ENCODE peak calls at places on chromosome 1, in five cellular contexts. One of them, this sample, is unnamed.

GRCh38 chr1:65281846-65282245 is 27.5 kb upstream of the DNAJC6 start:
- DNase-seq in colonic mucosa: no peak
- DNase-seq in HCT116: no peak
- DNase-seq in progenitor cell of endocrine pancreas: no peak
- DNase-seq in GM06990: no peak
- DNase-seq in this sample: no peak

GRCh38 chr1:88655685-88656299 is 28.3 kb upstream of the PKN2 start:
- DNase-seq in colonic mucosa: no peak
- DNase-seq in progenitor cell of endocrine pancreas: no peak
- DNase-seq in GM06990: peak; percentile 5
- DNase-seq in HCT116: peak; percentile 19
- DNase-seq in this sample: no peak

GRCh38 chr1:247007511-247008405 is at the start of gene ZNF695:
- DNase-seq in progenitor cell of endocrine pancreas: peak; percentile 93
- DNase-seq in GM06990: peak; percentile 84
- DNase-seq in colonic mucosa: peak; percentile 93
- DNase-seq in HCT116: peak; percentile 97
- DNase-seq in this sample: peak; percentile 99

GRCh38 chr1:112544011-112544688 is 35.4 kb downstream of the WNT2B start:
- DNase-seq in GM06990: no peak
- DNase-seq in colonic mucosa: no peak
- DNase-seq in HCT116: peak; percentile 78
- DNase-seq in progenitor cell of endocrine pancreas: no peak
- DNase-seq in this sample: peak; percentile 19

GRCh38 chr1:25895365-25895990 is 10.7 kb downstream of the STMN1 start:
- DNase-seq in GM06990: peak; percentile 87
- DNase-seq in progenitor cell of endocrine pancreas: peak; percentile 89
- DNase-seq in colonic mucosa: peak; percentile 90
- DNase-seq in HCT116: peak; percentile 73
- DNase-seq in this sample: peak; percentile 89

GRCh38 chr1:53982034-53982761 is 35.8 kb downstream of the LDLRAD1 start:
- DNase-seq in colonic mucosa: peak; percentile 32
- DNase-seq in HCT116: no peak
- DNase-seq in GM06990: no peak
- DNase-seq in progenitor cell of endocrine pancreas: no peak
- DNase-seq in this sample: peak; percentile 21

GRCh38 chr1:5891736-5892135 is 100.5 kb downstream of the NPHP4 start:
- DNase-seq in HCT116: no peak
- DNase-seq in GM06990: no peak
- DNase-seq in colonic mucosa: no peak
- DNase-seq in progenitor cell of endocrine pancreas: no peak
- DNase-seq in this sample: no peak

GRCh38 chr1:45876000-45876399 is 72.6 kb downstream of the MAST2 start:
- DNase-seq in GM06990: no peak
- DNase-seq in progenitor cell of endocrine pancreas: no peak
- DNase-seq in colonic mucosa: no peak
- DNase-seq in HCT116: no peak
- DNase-seq in this sample: no peak

GRCh38 chr1:53410100-53410541 is 49.1 kb upstream of the DMRTB1 start:
- DNase-seq in HCT116: no peak
- DNase-seq in GM06990: peak; percentile 61
- DNase-seq in colonic mucosa: no peak
- DNase-seq in progenitor cell of endocrine pancreas: no peak
- DNase-seq in this sample: no peak

GRCh38 chr1:153933955-153934354 is 11.2 kb upstream of the GATAD2B start:
- DNase-seq in colonic mucosa: no peak
- DNase-seq in progenitor cell of endocrine pancreas: no peak
- DNase-seq in HCT116: no peak
- DNase-seq in GM06990: no peak
- DNase-seq in this sample: no peak

GRCh38 chr1:230119340-230119739 is 52.3 kb downstream of the GALNT2 start:
- DNase-seq in HCT116: no peak
- DNase-seq in GM06990: no peak
- DNase-seq in progenitor cell of endocrine pancreas: no peak
- DNase-seq in colonic mucosa: no peak
- DNase-seq in this sample: no peak

GRCh38 chr1:17866451-17867029 is 111.4 kb downstream of the ACTL8 start:
- DNase-seq in progenitor cell of endocrine pancreas: no peak
- DNase-seq in colonic mucosa: no peak
- DNase-seq in GM06990: no peak
- DNase-seq in HCT116: no peak
- DNase-seq in this sample: peak; percentile 43

GRCh38 chr1:180236698-180237509 is 6.8 kb downstream of the LHX4 start:
- DNase-seq in HCT116: no peak
- DNase-seq in colonic mucosa: no peak
- DNase-seq in progenitor cell of endocrine pancreas: no peak
- DNase-seq in GM06990: no peak
- DNase-seq in this sample: no peak

GRCh38 chr1:205435904-205436573 is 14.2 kb upstream of the LEMD1 start:
- DNase-seq in colonic mucosa: no peak
- DNase-seq in GM06990: no peak
- DNase-seq in progenitor cell of endocrine pancreas: no peak
- DNase-seq in HCT116: no peak
- DNase-seq in this sample: no peak

DNA sequence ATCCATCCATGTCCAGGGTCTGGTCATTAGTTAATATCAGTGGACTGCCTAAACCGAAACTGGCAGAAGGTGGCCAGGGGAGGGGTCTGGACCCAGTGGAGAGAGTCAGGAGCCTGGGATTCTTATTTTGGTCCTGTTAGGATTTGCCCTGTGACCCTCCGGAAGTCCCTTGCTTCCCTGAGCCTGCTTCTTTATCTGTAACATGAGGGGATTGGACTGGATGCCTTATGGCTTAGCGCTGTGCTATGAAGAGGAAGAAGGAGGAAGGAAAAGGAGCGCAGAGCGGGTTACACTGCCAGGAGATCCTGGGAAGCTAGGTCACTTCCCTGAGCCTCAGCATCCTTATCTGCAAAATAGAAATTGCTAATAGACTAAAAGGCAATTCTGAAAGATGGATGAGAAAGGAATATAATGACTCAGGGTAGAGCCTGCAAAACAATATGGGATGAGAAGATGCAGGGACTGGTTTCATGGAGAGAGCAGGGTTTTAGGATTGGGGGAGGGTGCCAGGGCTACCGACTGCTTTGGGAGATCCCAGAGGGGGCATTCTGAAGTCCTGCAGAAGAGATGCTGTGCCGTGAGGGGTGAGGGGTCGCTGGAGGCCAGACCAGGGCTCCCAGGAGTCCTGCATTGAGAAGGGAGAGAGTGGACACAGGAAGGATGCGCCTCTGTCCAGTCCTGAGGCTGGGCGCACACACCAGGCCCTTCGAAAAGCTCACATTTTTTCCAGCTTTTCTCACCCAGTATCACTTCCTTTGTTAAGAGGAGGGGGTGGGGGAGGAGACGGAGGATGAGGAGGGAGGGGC is 457 bp upstream of the ADORA1 start:
- DNase-seq in HCT116: no peak
- DNase-seq in GM06990: no peak
- DNase-seq in progenitor cell of endocrine pancreas: no peak
- DNase-seq in colonic mucosa: no peak
- DNase-seq in this sample: no peak
- TF ChIP-seq CTCF in HCT116: no peak
- TF ChIP-seq CTCF in GM06990: no peak
- TF ChIP-seq CTCF in progenitor cell of endocrine pancreas: no peak
- TF ChIP-seq CTCF in colonic mucosa: no peak
- TF ChIP-seq CTCF in this sample: no peak

DNA sequence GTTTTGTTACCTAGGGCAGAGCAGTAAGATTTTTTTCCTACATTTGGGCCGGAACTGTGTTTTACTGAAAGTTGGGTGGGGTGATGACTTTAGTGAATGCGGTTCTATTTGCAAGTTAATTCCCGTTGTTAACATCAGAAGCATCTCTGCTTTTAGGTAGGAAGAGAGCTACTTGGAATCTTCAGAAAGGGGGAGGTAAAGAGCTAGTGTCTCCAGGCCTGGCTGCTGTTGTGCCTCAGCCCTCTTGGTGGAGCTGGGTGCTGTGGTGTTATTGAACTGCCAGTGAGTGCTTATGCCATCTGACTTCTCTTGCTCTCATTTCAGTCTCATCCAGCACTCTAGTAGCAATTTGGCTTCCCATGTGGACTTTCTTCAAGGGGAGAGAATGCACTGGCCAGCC is 3.4 kb downstream of the KDM4A start:
- DNase-seq in progenitor cell of endocrine pancreas: no peak
- DNase-seq in GM06990: no peak
- DNase-seq in colonic mucosa: no peak
- DNase-seq in HCT116: no peak
- DNase-seq in this sample: peak; percentile 25
- TF ChIP-seq CTCF in progenitor cell of endocrine pancreas: peak; percentile 32
- TF ChIP-seq CTCF in GM06990: peak; percentile 34
- TF ChIP-seq CTCF in colonic mucosa: no peak
- TF ChIP-seq CTCF in HCT116: peak; percentile 53
- TF ChIP-seq CTCF in this sample: no peak

GRCh38 chr1:92994105-92994712 is 32.9 kb upstream of the DIPK1A start:
- DNase-seq in HCT116: peak; percentile 75
- DNase-seq in GM06990: no peak
- DNase-seq in colonic mucosa: peak; percentile 86
- DNase-seq in progenitor cell of endocrine pancreas: peak; percentile 44
- DNase-seq in this sample: peak; percentile 62

GRCh38 chr1:92993581-92993980 is 32.3 kb upstream of the DIPK1A start:
- DNase-seq in colonic mucosa: no peak
- DNase-seq in HCT116: no peak
- DNase-seq in GM06990: no peak
- DNase-seq in progenitor cell of endocrine pancreas: no peak
- DNase-seq in this sample: no peak

GRCh38 chr1:92992066-92992465 is 30.8 kb upstream of the DIPK1A start:
- DNase-seq in progenitor cell of endocrine pancreas: no peak
- DNase-seq in colonic mucosa: no peak
- DNase-seq in HCT116: no peak
- DNase-seq in GM06990: no peak
- DNase-seq in this sample: no peak

GRCh38 chr1:92990828-92991227 is 29.6 kb upstream of the DIPK1A start:
- DNase-seq in colonic mucosa: no peak
- DNase-seq in GM06990: no peak
- DNase-seq in HCT116: no peak
- DNase-seq in progenitor cell of endocrine pancreas: no peak
- DNase-seq in this sample: no peak

DNA sequence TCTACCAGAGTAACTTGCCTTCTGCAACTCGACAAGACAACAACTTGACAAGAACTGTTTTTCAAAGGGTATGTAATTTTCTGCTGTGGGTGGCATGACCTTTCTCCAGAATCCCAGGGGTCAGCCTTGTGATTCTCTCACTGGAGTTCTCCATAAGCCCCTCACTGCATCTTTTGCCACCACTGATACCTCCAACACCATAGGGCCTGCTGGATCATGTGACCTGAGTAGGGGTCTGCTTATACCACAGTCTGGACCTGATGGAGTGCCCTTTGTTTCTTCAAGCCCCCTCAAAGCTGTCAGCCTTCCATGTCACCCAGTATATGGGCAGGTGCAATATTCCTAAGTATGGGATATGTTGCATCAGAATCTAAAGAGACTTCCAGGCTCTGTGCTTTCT is 31.6 kb upstream of the DIPK1A start:
- DNase-seq in HCT116: no peak
- DNase-seq in colonic mucosa: no peak
- DNase-seq in GM06990: no peak
- DNase-seq in progenitor cell of endocrine pancreas: no peak
- DNase-seq in this sample: no peak
- TF ChIP-seq CTCF in HCT116: no peak
- TF ChIP-seq CTCF in colonic mucosa: no peak
- TF ChIP-seq CTCF in GM06990: no peak
- TF ChIP-seq CTCF in progenitor cell of endocrine pancreas: no peak
- TF ChIP-seq CTCF in this sample: no peak

GRCh38 chr1:232643227-232643626 is 13.3 kb upstream of the SIPA1L2 start:
- DNase-seq in progenitor cell of endocrine pancreas: no peak
- DNase-seq in GM06990: no peak
- DNase-seq in HCT116: no peak
- DNase-seq in colonic mucosa: no peak
- DNase-seq in this sample: no peak
- TF ChIP-seq CTCF in progenitor cell of endocrine pancreas: no peak
- TF ChIP-seq CTCF in GM06990: no peak
- TF ChIP-seq CTCF in HCT116: no peak
- TF ChIP-seq CTCF in colonic mucosa: no peak
- TF ChIP-seq CTCF in this sample: no peak

GRCh38 chr1:167898578-167899222 is 15.2 kb downstream of the ADCY10 start:
- DNase-seq in progenitor cell of endocrine pancreas: no peak
- DNase-seq in HCT116: no peak
- DNase-seq in GM06990: no peak
- DNase-seq in colonic mucosa: no peak
- DNase-seq in this sample: no peak
- TF ChIP-seq CTCF in progenitor cell of endocrine pancreas: no peak
- TF ChIP-seq CTCF in HCT116: no peak
- TF ChIP-seq CTCF in GM06990: no peak
- TF ChIP-seq CTCF in colonic mucosa: no peak
- TF ChIP-seq CTCF in this sample: no peak

GRCh38 chr1:201606096-201606495 is 67.2 kb downstream of the NAV1 start:
- DNase-seq in GM06990: no peak
- DNase-seq in HCT116: no peak
- DNase-seq in colonic mucosa: no peak
- DNase-seq in progenitor cell of endocrine pancreas: no peak
- DNase-seq in this sample: no peak
- TF ChIP-seq CTCF in GM06990: no peak
- TF ChIP-seq CTCF in HCT116: no peak
- TF ChIP-seq CTCF in colonic mucosa: no peak
- TF ChIP-seq CTCF in progenitor cell of endocrine pancreas: no peak
- TF ChIP-seq CTCF in this sample: no peak

GRCh38 chr1:115245227-115245626 is 92.8 kb downstream of the NGF start:
- DNase-seq in progenitor cell of endocrine pancreas: no peak
- DNase-seq in colonic mucosa: no peak
- DNase-seq in HCT116: no peak
- DNase-seq in GM06990: no peak
- DNase-seq in this sample: no peak
- TF ChIP-seq CTCF in progenitor cell of endocrine pancreas: no peak
- TF ChIP-seq CTCF in colonic mucosa: no peak
- TF ChIP-seq CTCF in HCT116: no peak
- TF ChIP-seq CTCF in GM06990: no peak
- TF ChIP-seq CTCF in this sample: no peak

GRCh38 chr1:87370519-87370918 is 41.8 kb downstream of the LMO4 start:
- DNase-seq in progenitor cell of endocrine pancreas: no peak
- DNase-seq in colonic mucosa: no peak
- DNase-seq in HCT116: no peak
- DNase-seq in GM06990: no peak
- DNase-seq in this sample: no peak
- TF ChIP-seq CTCF in progenitor cell of endocrine pancreas: no peak
- TF ChIP-seq CTCF in colonic mucosa: no peak
- TF ChIP-seq CTCF in HCT116: no peak
- TF ChIP-seq CTCF in GM06990: no peak
- TF ChIP-seq CTCF in this sample: no peak

GRCh38 chr1:47252369-47252768 is 20.3 kb upstream of the TAL1 start:
- DNase-seq in HCT116: no peak
- DNase-seq in GM06990: no peak
- DNase-seq in progenitor cell of endocrine pancreas: no peak
- DNase-seq in colonic mucosa: no peak
- DNase-seq in this sample: no peak

GRCh38 chr1:47249755-47250154 is 17.7 kb upstream of the TAL1 start:
- DNase-seq in progenitor cell of endocrine pancreas: no peak
- DNase-seq in GM06990: no peak
- DNase-seq in HCT116: no peak
- DNase-seq in colonic mucosa: no peak
- DNase-seq in this sample: no peak

GRCh38 chr1:47257224-47257623 is 25.2 kb upstream of the TAL1 start:
- DNase-seq in GM06990: no peak
- DNase-seq in HCT116: no peak
- DNase-seq in progenitor cell of endocrine pancreas: no peak
- DNase-seq in colonic mucosa: no peak
- DNase-seq in this sample: no peak

GRCh38 chr1:47252795-47253194 is 20.8 kb upstream of the TAL1 start:
- DNase-seq in colonic mucosa: no peak
- DNase-seq in progenitor cell of endocrine pancreas: no peak
- DNase-seq in GM06990: no peak
- DNase-seq in HCT116: no peak
- DNase-seq in this sample: no peak
- TF ChIP-seq CTCF in colonic mucosa: no peak
- TF ChIP-seq CTCF in progenitor cell of endocrine pancreas: no peak
- TF ChIP-seq CTCF in GM06990: no peak
- TF ChIP-seq CTCF in HCT116: no peak
- TF ChIP-seq CTCF in this sample: no peak

This sample was measured in Calu3.